ENCODE peak calls at places on chromosomes 4 and X, in four cellular contexts. F, W, Y and G are unnamed samples.

GRCh38 chr4:121408-122084 is 2.8 kb upstream of the ZNF718 start:
- DNase-seq in W (no peak), F (no peak), Y (peak; percentile 18), G (no peak)

GRCh38 chr4:185737489-185738037 is 74.4 kb downstream of the SORBS2 start:
- DNase-seq in Y (no peak), F (no peak), W (no peak), G (no peak)

GRCh38 chr4:1556541-1557220 is 127.4 kb downstream of the FAM53A start:
- DNase-seq in W (no peak), Y (no peak), F (no peak), G (no peak)

GRCh38 chrX:17553451-17553850 is 178.5 kb downstream of the NHS start:
- DNase-seq in F (no peak), W (peak; percentile 46), Y (no peak), G (no peak)

GRCh38 chr4:8198906-8199593 is at the start of gene SH3TC1:
- DNase-seq in Y (peak; percentile 82), F (peak; percentile 83), W (peak; percentile 88), G (peak; percentile 75)

GRCh38 chr4:163679189-163679588 is 184.7 kb downstream of the TMA16 start:
- DNase-seq in W (no peak), Y (peak; percentile 56), F (no peak), G (no peak)

GRCh38 chrX:125757794-125758564 is 408.1 kb downstream of the DCAF12L2 start:
- DNase-seq in F (no peak), Y (no peak), W (no peak), G (no peak)

GRCh38 chrX:106249706-106250379 is 81.7 kb downstream of the PWWP3B start:
- DNase-seq in F (no peak), Y (no peak), W (no peak), G (no peak)

GRCh38 chr4:111778543-111778942 is 366.7 kb upstream of the FAM241A start:
- DNase-seq in Y (no peak), F (no peak), W (no peak), G (no peak)

GRCh38 chr4:118801895-118802575 is 33.9 kb downstream of the SEC24D start:
- DNase-seq in F (no peak), W (no peak), Y (no peak), G (no peak)

GRCh38 chr4:25862411-25863346 is at the start of gene SEL1L3:
- DNase-seq in F (no peak), Y (peak; percentile 67), W (peak; percentile 69), G (no peak)

GRCh38 chr4:152325831-152326230 is 210.1 kb downstream of the FBXW7 start:
- DNase-seq in W (peak; percentile 20), F (no peak), Y (no peak), G (peak; percentile 83)

GRCh38 chrX:124346064-124346876 is at the start of gene SH2D1A:
- DNase-seq in W (no peak), F (no peak), Y (peak; percentile 52), G (no peak)

GRCh38 chr4:27666943-27667342 is 806.3 kb downstream of the STIM2 start:
- DNase-seq in Y (peak; percentile 10), F (no peak), W (no peak), G (no peak)

GRCh38 chr4:140141196-140141845 is 12.7 kb downstream of the MAML3 start:
- DNase-seq in W (no peak), F (no peak), Y (no peak), G (no peak)

GRCh38 chr4:62014982-62015739 is 815.0 kb downstream of the ADGRL3 start:
- DNase-seq in W (no peak), F (no peak), Y (no peak), G (no peak)

GRCh38 chr4:128060130-128060619 is 937 bp upstream of the LARP1B start:
- DNase-seq in W (no peak), Y (no peak), F (no peak), G (no peak)

GRCh38 chrX:50484662-50485061 is 14.0 kb upstream of the DGKK start:
- DNase-seq in W (no peak), F (no peak), Y (no peak), G (no peak)

GRCh38 chr4:94603170-94603747 is 151.5 kb downstream of the PDLIM5 start:
- DNase-seq in Y (no peak), F (no peak), W (no peak), G (no peak)

GRCh38 chr4:16250665-16251365 is 24.5 kb upstream of the TAPT1 start:
- DNase-seq in Y (no peak), F (no peak), W (no peak), G (no peak)

GRCh38 chr4:76821661-76822060 is 76.3 kb downstream of the SOWAHB start:
- DNase-seq in F (no peak), W (no peak), Y (no peak), G (no peak)

DNA sequence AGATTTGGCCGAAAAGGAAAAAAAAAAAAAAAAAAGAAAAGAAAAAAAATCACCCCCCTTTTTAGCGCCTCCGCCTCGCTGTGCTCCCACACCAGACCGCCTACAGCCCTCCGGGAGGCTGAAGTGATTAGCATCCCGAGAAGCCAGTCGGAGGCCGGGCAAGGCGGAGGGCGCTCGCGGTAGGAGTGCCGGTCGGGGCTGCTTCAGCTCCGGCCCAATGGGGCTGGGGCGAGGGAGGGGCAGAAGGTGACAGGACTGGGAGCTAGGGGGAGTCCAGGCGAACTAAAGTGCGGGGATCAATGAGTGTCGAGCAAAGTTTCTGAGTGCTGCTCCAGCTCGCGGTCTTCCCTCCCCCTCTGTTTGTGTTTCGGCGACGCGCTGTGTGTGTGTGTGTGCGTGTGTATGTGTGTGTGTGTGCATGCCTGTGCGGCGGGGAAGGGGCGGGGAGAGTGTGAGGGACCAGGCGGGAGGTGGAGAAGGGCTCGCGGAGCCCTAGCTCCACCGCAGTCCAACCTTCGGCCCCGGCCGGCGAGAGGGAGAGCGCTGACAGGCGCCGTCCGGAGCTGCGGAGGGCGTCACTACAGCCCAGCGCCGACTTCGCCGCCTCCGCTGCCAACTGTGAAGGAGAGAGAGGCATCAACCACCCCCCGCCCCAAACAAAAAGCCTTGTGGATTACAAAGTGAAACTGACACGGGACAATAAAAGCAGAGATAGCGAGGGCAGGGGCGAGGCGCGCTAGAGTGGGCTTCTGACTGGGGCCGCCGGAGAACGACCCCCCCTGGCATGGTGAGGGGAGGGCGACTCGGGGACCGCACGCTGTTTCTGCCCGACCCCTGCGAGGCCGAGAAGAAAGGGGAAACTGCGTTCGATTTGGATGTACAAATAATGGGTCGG is at the start of gene FAT4:
- DNase-seq in W (peak; percentile 88), Y (no peak), F (peak; percentile 94), G (peak; percentile 67)
- H3K27ac ChIP-seq in W (no peak within 1 kb of the TSS), Y (no peak within 1 kb of the TSS), F (peak within 1 kb of the TSS; percentile 92), G (no peak within 1 kb of the TSS)

GRCh38 chrX:789096-789495 is 158.5 kb downstream of the SHOX start:
- DNase-seq in W (no peak), F (no peak), Y (no peak), G (no peak)
- H3K27ac ChIP-seq in W (no peak overlapping the region), F (no peak overlapping the region), Y (no peak overlapping the region), G (no peak overlapping the region)

GRCh38 chr4:173211222-173211621 is 42.6 kb downstream of the GALNT7 start:
- DNase-seq in F (no peak), Y (no peak), W (no peak), G (peak; percentile 37)

GRCh38 chr4:173202395-173202794 is 33.8 kb downstream of the GALNT7 start:
- DNase-seq in W (no peak), Y (no peak), F (no peak), G (no peak)

GRCh38 chr4:173208420-173208819 is 39.8 kb downstream of the GALNT7 start:
- DNase-seq in F (no peak), Y (no peak), W (no peak), G (no peak)

GRCh38 chr4:173200103-173200502 is 31.5 kb downstream of the GALNT7 start:
- DNase-seq in F (no peak), Y (no peak), W (no peak), G (no peak)

DNA sequence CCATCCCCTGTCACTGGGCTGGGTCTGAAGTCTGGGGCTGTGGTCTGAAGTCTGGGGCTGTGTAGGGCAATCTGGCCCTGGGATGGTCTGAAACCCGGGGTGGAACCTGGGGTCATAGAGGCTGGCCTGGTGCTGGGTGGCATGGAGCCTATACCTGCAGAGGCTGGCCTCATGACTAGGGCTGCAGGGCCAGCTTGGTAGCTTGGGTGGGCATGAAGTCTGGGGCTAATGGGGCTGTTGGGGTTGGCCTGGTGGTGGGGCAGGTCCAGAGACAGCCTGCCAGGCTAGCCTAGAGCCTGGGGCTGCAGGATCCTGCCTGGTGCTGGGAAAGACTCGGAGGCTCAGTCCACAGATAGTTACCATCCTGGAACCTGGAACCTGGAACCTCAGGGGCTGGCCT is 37.0 kb downstream of the GALNT7 start:
- DNase-seq in Y (no peak), W (no peak), F (no peak), G (no peak)
- H3K27ac ChIP-seq in Y (no peak overlapping the region), W (no peak overlapping the region), F (no peak overlapping the region), G (no peak overlapping the region)

DNA sequence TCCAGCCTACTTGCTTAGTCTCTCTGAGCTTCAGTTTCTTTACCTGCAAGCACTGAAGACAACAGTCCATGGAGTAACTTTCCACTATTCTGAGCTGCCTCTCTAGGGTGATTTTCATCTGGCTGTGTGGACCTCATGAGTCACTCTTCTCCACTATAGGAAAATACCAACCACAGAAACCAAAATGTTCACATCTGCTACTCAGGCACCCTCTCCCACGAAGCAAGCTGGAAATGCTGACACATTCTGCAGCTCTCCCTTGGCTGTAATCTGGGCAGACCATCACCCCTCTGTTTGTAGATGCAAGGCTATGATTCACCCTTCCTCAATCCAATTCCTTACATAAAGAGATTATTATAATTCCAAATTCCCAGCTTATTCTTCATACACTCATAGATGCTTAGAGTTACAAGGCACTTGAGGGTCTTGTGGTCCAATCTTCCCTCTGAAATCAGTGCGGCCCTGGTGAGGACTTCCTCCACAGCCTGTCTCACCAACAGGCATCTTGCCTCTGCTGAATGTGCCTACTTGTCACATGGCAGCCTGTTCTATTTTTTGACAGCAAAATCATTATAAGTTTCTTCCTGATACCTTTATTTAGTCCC is 97.0 kb upstream of the LNX1 start:
- DNase-seq in Y (no peak), W (no peak), F (no peak), G (peak; percentile 69)
- H3K27ac ChIP-seq in Y (no peak overlapping the region), W (no peak overlapping the region), F (no peak overlapping the region), G (no peak overlapping the region)

GRCh38 chrX:154696328-154697045 is 43.1 kb upstream of the CTAG2 start:
- DNase-seq in W (no peak), Y (no peak), F (no peak), G (no peak)
- H3K27ac ChIP-seq in W (no peak overlapping the region), Y (no peak overlapping the region), F (no peak overlapping the region), G (no peak overlapping the region)